ENCODE peak calls at places on chromosome 6, in eight cellular contexts. Y, C, Z, B, N, P, K and F are unnamed samples.

GRCh38 chr6:84575264-84575663 is 189.1 kb downstream of the TBX18 start:
- DNase-seq in Y (no peak), C (no peak), Z (peak), B (no peak), N (no peak), P (no peak), K (no peak), F (peak)

GRCh38 chr6:14117158-14118090 is at the start of gene CD83:
- DNase-seq in Y (peak), C (peak), Z (peak), B (peak), N (no peak), P (peak), K (peak), F (peak)

GRCh38 chr6:139732451-139732850 is 358.0 kb upstream of the CITED2 start:
- DNase-seq in Y (no peak), C (no peak), Z (peak), B (no peak), N (no peak), P (no peak), K (peak), F (peak)

GRCh38 chr6:116370328-116370716 is 425 bp upstream of the DSE start:
- DNase-seq in Y (no peak), C (no peak), Z (no peak), B (no peak), N (no peak), P (no peak), K (no peak), F (no peak)

GRCh38 chr6:40350193-40350941 is 236.8 kb downstream of the LRFN2 start:
- DNase-seq in Y (no peak), C (no peak), Z (no peak), B (no peak), N (no peak), P (no peak), K (no peak), F (no peak)

GRCh38 chr6:128493877-128494276 is 26.5 kb downstream of the PTPRK start:
- DNase-seq in Y (no peak), C (no peak), Z (no peak), B (no peak), N (no peak), P (no peak), K (no peak), F (no peak)

GRCh38 chr6:36422714-36423100 is 19.9 kb downstream of the PXT1 start:
- DNase-seq in Y (no peak), C (no peak), Z (peak), B (no peak), N (no peak), P (no peak), K (no peak), F (no peak)

GRCh38 chr6:157089258-157089657 is 234.1 kb downstream of the TMEM242 start:
- DNase-seq in Y (no peak), C (no peak), Z (no peak), B (peak), N (no peak), P (no peak), K (no peak), F (peak)

GRCh38 chr6:85008311-85009015 is 244.1 kb upstream of the TBX18 start:
- DNase-seq in Y (no peak), C (no peak), Z (no peak), B (no peak), N (no peak), P (no peak), K (no peak), F (peak)

GRCh38 chr6:69915346-69915745 is 49.0 kb downstream of the COL19A1 start:
- DNase-seq in Y (no peak), C (no peak), Z (no peak), B (no peak), N (no peak), P (no peak), K (no peak), F (no peak)

GRCh38 chr6:131754715-131755567 is 44.1 kb upstream of the CTAGE9 start:
- DNase-seq in Y (no peak), C (no peak), Z (no peak), B (no peak), N (no peak), P (no peak), K (no peak), F (no peak)

GRCh38 chr6:30150671-30151395 is 10.2 kb downstream of the TRIM10 start:
- DNase-seq in Y (no peak), C (no peak), Z (no peak), B (no peak), N (no peak), P (no peak), K (no peak), F (peak)
- TF ChIP-seq CTCF in Y (no peak), C (no peak), Z (no peak), B (no peak), N (no peak), P (no peak), K (no peak), F (no peak)

DNA sequence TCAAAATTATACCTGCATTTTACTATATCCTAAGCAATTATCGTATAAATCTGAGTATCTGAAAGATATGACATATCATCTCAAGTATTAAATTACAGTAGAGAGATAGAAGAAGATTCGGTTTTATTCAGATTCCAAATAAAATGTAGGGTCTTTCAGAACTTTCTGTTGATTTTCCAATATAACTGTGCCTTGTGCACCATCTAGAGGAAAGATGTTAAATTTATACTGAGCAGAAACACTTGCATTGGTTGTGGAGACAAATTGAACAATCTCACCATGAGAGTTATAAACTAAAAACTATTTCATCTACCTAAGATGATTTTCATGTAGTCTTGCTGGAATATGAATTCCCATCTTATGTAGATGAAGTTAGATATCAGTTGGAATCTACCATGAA is 26.8 kb upstream of the HSF2 start:
- DNase-seq in Y (no peak), C (no peak), Z (peak), B (peak), N (no peak), P (no peak), K (no peak), F (no peak)
- TF ChIP-seq CTCF in Y (peak), C (no peak), Z (no peak), B (peak), N (no peak), P (no peak), K (peak), F (peak)

GRCh38 chr6:108915258-108915657 is 67.0 kb downstream of the ARMC2 start:
- DNase-seq in Y (no peak), C (no peak), Z (no peak), B (no peak), N (no peak), P (no peak), K (no peak), F (no peak)

GRCh38 chr6:108916026-108916689 is 67.9 kb downstream of the ARMC2 start:
- DNase-seq in Y (no peak), C (no peak), Z (no peak), B (no peak), N (no peak), P (no peak), K (no peak), F (no peak)

GRCh38 chr6:108914235-108915022 is 66.2 kb downstream of the ARMC2 start:
- DNase-seq in Y (peak), C (peak), Z (peak), B (peak), N (no peak), P (no peak), K (no peak), F (peak)
- TF ChIP-seq CTCF in Y (peak), C (peak), Z (peak), B (peak), N (no peak), P (no peak), K (peak), F (peak)

DNA sequence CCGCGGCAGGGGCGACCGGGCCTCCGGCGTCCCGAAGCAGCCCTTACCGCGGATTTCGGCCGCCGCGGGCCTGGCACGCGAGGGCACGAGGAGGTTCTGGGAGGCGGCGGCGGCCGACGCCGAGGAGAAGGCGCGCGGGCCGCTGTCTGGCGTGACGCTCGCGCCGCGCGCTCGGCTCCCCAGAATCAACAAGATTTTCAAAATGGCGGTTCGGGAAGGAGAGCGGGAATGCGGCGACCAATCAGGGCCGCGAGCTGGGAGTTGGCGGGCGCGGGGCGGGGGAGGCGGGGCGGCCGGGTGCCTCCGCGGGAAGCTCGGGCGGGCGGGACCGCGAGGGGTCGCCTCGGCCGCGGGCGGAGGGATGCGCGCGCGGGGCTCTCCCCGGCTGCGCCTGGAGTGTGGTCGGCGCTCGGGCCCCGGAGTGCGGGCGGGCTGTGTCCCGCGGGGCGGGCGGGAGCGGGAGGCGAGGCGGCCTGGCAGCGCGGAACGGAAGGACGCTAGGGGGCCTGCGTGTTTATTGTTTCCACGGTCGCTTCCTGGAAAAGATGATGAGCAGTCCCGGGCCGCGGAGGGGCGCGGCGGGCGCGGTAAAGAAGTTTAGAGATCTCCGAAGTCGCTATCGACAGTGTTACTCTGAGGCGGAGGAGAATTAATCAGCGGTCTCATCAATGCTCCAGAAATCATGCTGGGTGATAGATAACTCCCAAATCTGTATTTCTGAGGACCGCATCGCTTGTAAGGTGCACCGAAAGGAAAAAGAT is at the start of gene DEK:
- DNase-seq in Y (peak), C (peak), Z (peak), B (peak), N (peak), P (peak), K (peak), F (peak)
- TF ChIP-seq CTCF in Y (peak), C (peak), Z (peak), B (peak), N (peak), P (peak), K (peak), F (peak)

GRCh38 chr6:144548525-144548924 is 263.4 kb downstream of the UTRN start:
- DNase-seq in Y (no peak), C (no peak), Z (no peak), B (no peak), N (no peak), P (no peak), K (no peak), F (no peak)

GRCh38 chr6:144550392-144550791 is 265.3 kb downstream of the UTRN start:
- DNase-seq in Y (no peak), C (no peak), Z (no peak), B (no peak), N (no peak), P (no peak), K (no peak), F (no peak)

GRCh38 chr6:144546807-144547206 is 261.7 kb downstream of the UTRN start:
- DNase-seq in Y (no peak), C (no peak), Z (peak), B (no peak), N (no peak), P (no peak), K (no peak), F (no peak)

GRCh38 chr6:144544266-144544830 is 259.2 kb downstream of the UTRN start:
- DNase-seq in Y (no peak), C (no peak), Z (no peak), B (no peak), N (no peak), P (no peak), K (no peak), F (no peak)

DNA sequence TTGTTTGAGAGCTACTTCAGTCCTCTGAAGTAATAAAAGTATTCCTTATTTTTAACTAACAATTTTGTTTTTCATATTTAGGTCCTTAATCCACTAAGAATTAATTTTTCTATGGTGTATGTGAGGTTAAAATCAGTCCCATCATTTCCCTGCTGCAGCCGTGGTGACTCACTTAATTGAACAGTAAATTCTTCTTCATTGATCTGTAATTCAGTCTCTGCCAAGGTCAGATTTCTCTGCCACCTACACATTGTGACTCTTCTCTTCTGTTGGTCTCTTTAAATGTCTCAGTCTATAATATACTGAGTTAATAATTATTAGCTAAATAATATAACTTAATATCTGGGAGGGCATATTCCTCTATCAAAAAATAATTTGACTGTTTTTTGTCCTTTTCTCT is 262.3 kb downstream of the UTRN start:
- DNase-seq in Y (no peak), C (no peak), Z (no peak), B (no peak), N (no peak), P (no peak), K (no peak), F (peak)
- TF ChIP-seq CTCF in Y (no peak), C (no peak), Z (no peak), B (no peak), N (no peak), P (no peak), K (no peak), F (no peak)

GRCh38 chr6:62923728-62924127 is 287.5 kb upstream of the FKBP1C start:
- DNase-seq in Y (no peak), C (no peak), Z (no peak), B (no peak), N (no peak), P (no peak), K (no peak), F (no peak)
- TF ChIP-seq CTCF in Y (no peak), C (no peak), Z (no peak), B (no peak), N (no peak), P (no peak), K (no peak), F (no peak)

GRCh38 chr6:144321839-144322591 is 36.9 kb downstream of the UTRN start:
- DNase-seq in Y (no peak), C (no peak), Z (no peak), B (no peak), N (no peak), P (no peak), K (no peak), F (peak)
- TF ChIP-seq CTCF in Y (no peak), C (no peak), Z (no peak), B (no peak), N (no peak), P (no peak), K (no peak), F (peak)

GRCh38 chr6:146202570-146202969 is 173.7 kb downstream of the GRM1 start:
- DNase-seq in Y (no peak), C (no peak), Z (no peak), B (no peak), N (no peak), P (no peak), K (no peak), F (no peak)

GRCh38 chr6:146194434-146194833 is 165.6 kb downstream of the GRM1 start:
- DNase-seq in Y (no peak), C (no peak), Z (no peak), B (peak), N (no peak), P (no peak), K (no peak), F (peak)

DNA sequence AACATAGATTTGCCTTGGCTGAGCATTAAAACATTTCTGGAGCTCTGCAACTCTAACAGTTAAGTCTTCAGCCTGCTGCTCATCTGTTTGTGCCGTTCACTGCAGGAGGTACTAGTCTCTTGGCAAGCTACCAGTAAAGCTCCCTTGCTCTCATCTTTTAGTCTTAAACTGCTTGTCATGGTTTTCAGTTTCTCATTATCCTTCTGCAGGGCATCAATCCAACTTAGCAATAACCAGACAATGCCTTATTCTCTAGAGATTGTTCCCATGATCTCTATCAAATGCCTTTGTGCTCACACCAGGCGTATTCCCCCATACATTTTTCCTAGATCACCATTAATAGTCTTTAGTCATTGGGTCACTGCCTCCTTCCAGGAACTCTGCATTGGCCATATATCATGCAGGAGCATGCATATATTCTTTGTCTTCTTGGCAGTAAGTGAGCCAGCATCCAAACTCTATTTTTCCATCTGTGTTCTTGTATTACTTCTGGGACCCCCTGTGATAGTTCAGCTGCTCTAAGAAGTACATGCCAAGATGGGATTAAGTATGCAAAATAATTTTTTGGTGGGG is 171.4 kb downstream of the GRM1 start:
- DNase-seq in Y (no peak), C (no peak), Z (no peak), B (no peak), N (no peak), P (no peak), K (no peak), F (peak)
- TF ChIP-seq CTCF in Y (no peak), C (no peak), Z (no peak), B (no peak), N (no peak), P (no peak), K (no peak), F (no peak)

DNA sequence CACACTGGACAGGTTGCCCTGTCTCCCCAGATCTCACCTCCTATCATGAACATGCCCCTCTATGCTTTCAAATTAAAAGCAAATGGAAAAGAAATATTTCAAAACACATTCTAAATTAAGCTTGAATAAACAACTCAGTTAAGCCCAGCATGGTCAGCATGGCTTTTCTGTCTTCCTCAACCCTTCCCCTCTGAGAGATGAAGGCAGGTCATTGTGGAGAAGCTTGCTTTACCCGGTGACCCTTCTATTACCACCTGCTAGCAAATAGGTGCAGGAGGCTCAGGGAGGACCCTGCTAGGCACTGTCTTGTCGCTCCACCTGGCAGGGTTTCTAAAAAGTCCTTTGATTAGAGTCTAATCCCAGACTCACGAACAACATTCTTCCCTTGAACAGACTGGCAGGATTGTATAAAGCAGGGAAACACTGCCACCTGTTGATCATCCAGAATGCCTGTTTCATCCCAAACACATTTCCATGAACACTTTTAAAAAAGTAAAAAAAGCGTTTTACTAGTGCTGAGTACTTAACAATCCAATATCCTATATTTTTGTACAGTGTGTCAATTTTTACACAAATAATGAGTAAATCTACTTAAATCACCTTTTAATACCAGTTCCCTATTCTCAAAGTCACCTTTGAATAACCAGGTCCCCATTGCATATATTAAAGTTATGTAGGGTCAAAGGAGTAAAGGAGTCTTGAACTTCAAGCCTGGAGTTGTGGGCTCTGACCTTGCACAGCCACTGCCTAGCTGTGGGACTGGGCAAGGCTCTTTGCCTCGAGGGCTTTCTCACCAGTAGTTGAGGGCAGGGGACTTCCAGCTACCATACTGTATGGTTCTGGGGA is 75.5 kb downstream of the GPR6 start:
- DNase-seq in Y (peak), C (no peak), Z (peak), B (peak), N (no peak), P (no peak), K (no peak), F (peak)
- TF ChIP-seq CTCF in Y (peak), C (peak), Z (peak), B (peak), N (peak), P (peak), K (peak), F (peak)

GRCh38 chr6:121858310-121858709 is 422.9 kb downstream of the GJA1 start:
- DNase-seq in Y (no peak), C (no peak), Z (no peak), B (peak), N (no peak), P (no peak), K (no peak), F (no peak)
- TF ChIP-seq CTCF in Y (no peak), C (no peak), Z (no peak), B (peak), N (no peak), P (no peak), K (no peak), F (no peak)